ENCODE peak calls at places on chromosome 13, in six cellular contexts. J, B, E, Q, P and A are unnamed samples.

GRCh38 chr13:25165664-25166063 is 6.4 kb downstream of the AMER2 start:
- DNase-seq in Q (no peak), E (no peak), B (no peak), J (no peak), P (no peak), A (no peak)

GRCh38 chr13:43041368-43041921 is 18.1 kb downstream of the DNAJC15 start:
- DNase-seq in B (no peak), Q (no peak), J (no peak), E (no peak), P (peak), A (no peak)

GRCh38 chr13:113315992-113316391 is 19.0 kb downstream of the LAMP1 start:
- DNase-seq in Q (no peak), J (no peak), P (no peak), E (no peak), B (no peak), A (no peak)

GRCh38 chr13:22175211-22175610 is 504.3 kb downstream of the FGF9 start:
- DNase-seq in E (no peak), B (no peak), P (no peak), J (no peak), Q (no peak), A (no peak)

GRCh38 chr13:44713793-44714469 is 137.8 kb upstream of the TSC22D1 start:
- DNase-seq in J (no peak), E (no peak), Q (peak), P (peak), B (no peak), A (no peak)

GRCh38 chr13:22915442-22916082 is 265.2 kb upstream of the SGCG start:
- DNase-seq in J (no peak), E (no peak), Q (peak), P (peak), B (no peak), A (peak)

GRCh38 chr13:48634631-48635030 is 19.1 kb upstream of the CYSLTR2 start:
- DNase-seq in Q (no peak), E (no peak), P (no peak), J (no peak), B (no peak), A (no peak)

GRCh38 chr13:95749545-95749944 is 72.6 kb downstream of the DNAJC3 start:
- DNase-seq in B (no peak), J (no peak), E (no peak), P (no peak), Q (no peak), A (no peak)

GRCh38 chr13:53151692-53152421 is 123.2 kb downstream of the OLFM4 start:
- DNase-seq in P (peak), E (peak), Q (peak), J (no peak), B (peak), A (no peak)

GRCh38 chr13:43787998-43788397 is 1.2 kb upstream of the ENOX1 start:
- DNase-seq in B (no peak), J (no peak), E (no peak), Q (peak), P (peak), A (no peak)

GRCh38 chr13:101712026-101712348 is 259.5 kb downstream of the ITGBL1 start:
- DNase-seq in B (no peak), Q (peak), P (peak), J (no peak), E (no peak), A (no peak)

GRCh38 chr13:49645451-49645850 is 17.1 kb downstream of the ARL11 start:
- DNase-seq in J (no peak), B (peak), Q (no peak), P (no peak), E (no peak), A (no peak)

GRCh38 chr13:20799726-20800416 is 26.1 kb upstream of the EEF1AKMT1 start:
- DNase-seq in E (no peak), J (no peak), B (no peak), P (no peak), Q (peak), A (no peak)

GRCh38 chr13:78595819-78596700 is 7.3 kb downstream of the POU4F1 start:
- DNase-seq in P (no peak), J (no peak), E (no peak), B (peak), Q (no peak), A (no peak)

GRCh38 chr13:113162783-113163685 is 4.6 kb downstream of the PROZ start:
- DNase-seq in B (peak), Q (no peak), E (no peak), J (no peak), P (no peak), A (no peak)

GRCh38 chr13:43154083-43154739 is 130.8 kb downstream of the DNAJC15 start:
- DNase-seq in E (no peak), P (peak), Q (no peak), B (no peak), J (no peak), A (no peak)

GRCh38 chr13:35618565-35619083 is 142.1 kb upstream of the MAB21L1 start:
- DNase-seq in Q (no peak), B (no peak), J (no peak), E (no peak), P (no peak), A (no peak)

GRCh38 chr13:87941244-87941643 is 270.1 kb downstream of the SLITRK5 start:
- DNase-seq in P (no peak), E (no peak), J (no peak), Q (no peak), B (no peak), A (no peak)

GRCh38 chr13:113904411-113904810 is 40.5 kb upstream of the GAS6 start:
- DNase-seq in J (peak), B (peak), E (no peak), Q (peak), P (peak), A (peak)

GRCh38 chr13:45521292-45521691 is 56.6 kb downstream of the COG3 start:
- DNase-seq in E (no peak), Q (peak), B (no peak), J (no peak), P (peak), A (no peak)

GRCh38 chr13:25455146-25455545 is 83.4 kb downstream of the ATP8A2 start:
- DNase-seq in J (no peak), E (no peak), P (no peak), Q (no peak), B (no peak), A (peak)

GRCh38 chr13:90717451-90717936 is 630.0 kb upstream of the MIR17HG start:
- DNase-seq in B (no peak), J (no peak), P (peak), Q (peak), E (no peak), A (peak)

GRCh38 chr13:53138369-53139036 is 109.9 kb downstream of the OLFM4 start:
- DNase-seq in E (no peak), Q (peak), P (peak), J (peak), B (no peak), A (no peak)

GRCh38 chr13:37089495-37089894 is 16.0 kb downstream of the CSNK1A1L start:
- DNase-seq in Q (no peak), J (no peak), B (no peak), E (no peak), P (no peak), A (no peak)

GRCh38 chr13:109146912-109147624 is 517.7 kb downstream of the MYO16 start:
- DNase-seq in Q (peak), E (no peak), B (no peak), J (no peak), P (peak), A (peak)

GRCh38 chr13:44576396-44577235 is 486 bp upstream of the TSC22D1 start:
- DNase-seq in B (peak), J (peak), Q (no peak), P (no peak), E (peak), A (peak)

GRCh38 chr13:66180806-66181205 is 1049.3 kb downstream of the PCDH9 start:
- DNase-seq in J (no peak), E (no peak), B (no peak), P (peak), Q (no peak), A (no peak)

GRCh38 chr13:43116242-43116641 is 92.9 kb downstream of the DNAJC15 start:
- DNase-seq in Q (no peak), E (no peak), P (no peak), J (no peak), B (peak), A (no peak)

GRCh38 chr13:29279859-29280258 is 315.6 kb downstream of the SLC7A1 start:
- DNase-seq in P (no peak), Q (no peak), B (no peak), E (no peak), J (no peak), A (no peak)

GRCh38 chr13:80473695-80474094 is 132.8 kb upstream of the SPRY2 start:
- DNase-seq in Q (peak), E (no peak), B (no peak), J (no peak), P (peak), A (no peak)

GRCh38 chr13:57631607-57632275 is at the start of gene PCDH17:
- DNase-seq in Q (peak), J (no peak), E (peak), P (peak), B (peak), A (peak)

GRCh38 chr13:31699650-31700049 is 39.7 kb upstream of the RXFP2 start:
- DNase-seq in Q (peak), B (no peak), J (no peak), E (no peak), P (peak), A (no peak)

GRCh38 chr13:40394304-40394983 is 272.0 kb downstream of the FOXO1 start:
- DNase-seq in P (no peak), J (no peak), E (no peak), Q (peak), B (no peak), A (no peak)

GRCh38 chr13:66933994-66934393 is 296.1 kb downstream of the PCDH9 start:
- DNase-seq in J (no peak), Q (peak), B (no peak), E (no peak), P (peak), A (no peak)

GRCh38 chr13:111854403-111854802 is 212.5 kb upstream of the SOX1 start:
- DNase-seq in P (no peak), B (no peak), J (peak), Q (no peak), E (no peak), A (no peak)

GRCh38 chr13:99046851-99047250 is 69.0 kb upstream of the DOCK9 start:
- DNase-seq in J (no peak), P (no peak), E (no peak), Q (peak), B (no peak), A (no peak)
- H3K4me3 ChIP-seq in J (no peak), P (no peak), E (no peak), Q (no peak), B (peak), A (no peak)

GRCh38 chr13:110238795-110239194 is 68.2 kb downstream of the COL4A1 start:
- DNase-seq in Q (no peak), E (no peak), B (no peak), J (no peak), P (peak), A (peak)

GRCh38 chr13:110240352-110240751 is 66.6 kb downstream of the COL4A1 start:
- DNase-seq in E (no peak), P (no peak), Q (no peak), J (no peak), B (no peak), A (no peak)

GRCh38 chr13:110237895-110238294 is 69.1 kb downstream of the COL4A1 start:
- DNase-seq in B (no peak), E (no peak), Q (no peak), J (no peak), P (no peak), A (no peak)

GRCh38 chr13:110240943-110241342 is 66.0 kb downstream of the COL4A1 start:
- DNase-seq in P (no peak), Q (no peak), B (no peak), J (no peak), E (no peak), A (no peak)

DNA sequence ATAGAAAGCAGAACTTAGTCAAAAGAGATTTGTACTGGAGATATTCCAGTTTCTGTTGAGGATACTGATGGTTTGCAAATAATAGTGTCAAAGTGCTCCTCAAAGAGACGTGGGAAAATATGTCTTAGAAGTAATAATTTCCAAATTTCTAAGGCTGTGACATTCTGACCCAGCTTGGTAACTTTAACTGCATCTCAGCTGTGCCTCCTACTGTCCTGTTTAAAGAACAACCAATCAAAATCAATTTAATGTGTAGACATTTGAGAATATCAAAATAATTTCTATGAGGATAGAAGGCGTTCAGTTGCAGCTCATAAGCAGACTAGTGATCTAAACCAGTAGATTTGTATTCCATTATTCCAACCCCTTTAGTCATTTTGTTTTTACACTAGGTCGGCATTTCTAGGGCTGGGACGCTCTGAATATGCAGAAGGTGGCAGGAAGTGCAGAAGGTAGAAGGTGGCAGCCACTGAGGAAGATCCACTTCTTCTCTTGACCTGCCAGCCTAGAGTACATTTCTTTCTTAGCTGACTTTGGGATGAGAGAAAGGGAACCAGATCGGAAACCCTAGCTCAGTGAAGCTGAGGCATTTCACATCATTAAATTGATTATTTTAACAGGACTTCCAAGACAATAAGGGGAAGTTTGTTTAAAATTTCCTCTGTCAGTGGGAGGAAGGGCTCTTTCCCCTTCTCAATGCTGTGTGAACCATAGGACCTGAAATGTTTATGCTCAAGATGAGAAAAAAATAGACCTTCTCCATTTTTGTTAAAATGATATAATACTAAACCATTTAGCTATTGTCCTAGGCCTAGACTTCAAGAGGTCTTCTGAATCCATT is 67.5 kb downstream of the COL4A1 start:
- DNase-seq in E (no peak), B (no peak), P (peak), Q (peak), J (no peak), A (no peak)
- H3K4me3 ChIP-seq in E (no peak), B (no peak), P (no peak), Q (no peak), J (no peak), A (no peak)

DNA sequence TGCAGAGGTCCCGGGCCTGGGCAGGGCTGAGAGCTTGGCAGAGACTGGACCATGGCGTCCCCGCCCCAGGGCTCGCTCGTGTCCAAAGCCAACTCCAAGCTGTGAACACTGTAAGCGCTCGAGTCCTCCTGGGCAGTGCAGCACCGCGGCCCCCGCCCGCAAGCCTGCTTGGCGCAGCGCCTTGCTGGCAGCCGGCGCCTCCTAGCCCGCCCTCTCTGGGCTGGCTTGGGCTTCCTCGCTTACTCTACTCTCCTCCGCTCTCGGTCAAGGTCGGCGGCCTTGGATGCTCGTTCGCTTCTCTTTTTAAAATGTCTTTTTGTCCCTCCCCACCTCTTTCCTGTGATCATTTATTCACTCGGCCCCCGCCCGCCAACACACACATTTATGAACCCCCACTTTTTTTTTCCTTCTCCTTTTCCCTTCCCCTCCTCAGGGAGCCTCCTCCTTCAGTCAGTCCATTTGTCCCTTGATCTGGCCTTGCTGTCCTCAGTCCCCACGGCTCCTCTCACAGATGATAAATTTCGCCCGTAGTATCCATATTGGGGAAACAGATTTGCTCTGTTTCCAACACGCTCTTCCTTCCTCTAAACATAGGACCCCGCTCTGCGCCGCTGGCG is 1.9 kb downstream of the GSX1 start:
- DNase-seq in P (no peak), Q (no peak), B (no peak), J (no peak), E (no peak), A (no peak)
- H3K4me3 ChIP-seq in P (no peak), Q (no peak), B (no peak), J (no peak), E (no peak), A (no peak)

GRCh38 chr13:33873251-33873908 is 55.4 kb downstream of the RFC3 start:
- DNase-seq in P (no peak), J (no peak), E (no peak), B (no peak), Q (no peak), A (no peak)

GRCh38 chr13:33875658-33876401 is 57.9 kb downstream of the RFC3 start:
- DNase-seq in Q (no peak), P (no peak), B (no peak), J (no peak), E (no peak), A (peak)

GRCh38 chr13:33879044-33879596 is 61.2 kb downstream of the RFC3 start:
- DNase-seq in E (no peak), J (no peak), B (no peak), Q (no peak), P (no peak), A (no peak)

GRCh38 chr13:33874871-33875270 is 56.9 kb downstream of the RFC3 start:
- DNase-seq in J (no peak), Q (peak), E (no peak), B (no peak), P (no peak), A (no peak)

DNA sequence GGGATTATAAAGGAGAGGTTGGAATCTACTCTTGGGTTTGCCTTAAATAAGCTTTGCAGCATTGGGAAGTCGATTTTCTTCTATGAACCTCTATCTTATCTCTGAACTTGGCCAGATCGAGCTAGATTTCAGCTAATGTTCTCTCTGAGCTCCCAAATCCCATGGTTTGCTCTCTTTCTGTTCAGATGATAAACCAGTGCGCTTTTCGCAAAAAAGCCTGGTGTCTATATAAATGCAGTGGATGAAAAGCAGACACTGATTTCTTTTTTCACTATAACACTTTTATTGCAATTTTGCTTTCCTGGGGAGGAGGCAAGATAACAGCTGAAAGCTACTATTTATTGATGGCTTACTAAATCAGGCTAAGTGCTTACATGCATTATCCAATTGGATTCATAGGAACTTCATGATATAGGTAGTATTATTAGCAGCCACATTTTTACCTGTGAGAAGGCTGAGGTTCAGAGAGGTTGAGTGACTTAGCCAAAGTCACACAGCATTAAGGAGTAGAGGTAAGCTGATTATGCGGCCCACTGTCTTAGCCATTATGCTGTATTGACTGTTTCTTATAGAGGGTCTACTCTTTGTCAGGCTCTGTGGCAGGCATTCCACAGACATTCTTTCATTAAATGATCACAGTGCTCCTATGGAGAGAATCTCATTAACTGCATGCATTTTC is 58.9 kb downstream of the RFC3 start:
- DNase-seq in E (no peak), B (no peak), Q (no peak), J (no peak), P (no peak), A (no peak)
- H3K4me3 ChIP-seq in E (no peak), B (no peak), Q (no peak), J (no peak), P (no peak), A (no peak)

GRCh38 chr13:97179501-97179900 is 42.6 kb upstream of the MBNL2 start:
- DNase-seq in P (no peak), E (no peak), Q (no peak), J (no peak), B (no peak), A (no peak)

GRCh38 chr13:97174638-97175037 is 47.5 kb upstream of the MBNL2 start:
- DNase-seq in E (no peak), J (no peak), Q (no peak), P (no peak), B (no peak), A (no peak)

DNA sequence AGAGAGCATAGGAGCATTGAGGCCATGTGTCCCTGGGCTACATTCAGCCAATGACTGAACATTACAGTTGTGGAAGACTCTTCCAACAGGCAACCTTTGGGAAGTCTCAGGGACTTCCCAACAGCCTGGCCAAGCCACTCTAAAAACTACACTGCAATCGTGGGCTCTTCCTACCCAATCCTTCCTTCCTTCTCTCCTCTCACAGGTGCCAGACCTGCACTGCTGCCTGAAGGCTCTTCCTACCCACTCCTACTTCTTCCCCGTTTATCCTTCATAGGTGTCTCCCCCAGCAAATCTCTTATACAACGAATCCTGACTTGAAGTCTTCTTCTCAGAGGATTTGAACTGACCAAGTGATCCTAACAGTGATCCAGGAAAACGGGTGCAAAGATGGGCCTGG is 47.1 kb upstream of the MBNL2 start:
- DNase-seq in Q (no peak), B (no peak), P (no peak), J (no peak), E (no peak), A (no peak)
- H3K4me3 ChIP-seq in Q (no peak), B (no peak), P (no peak), J (no peak), E (no peak), A (no peak)

GRCh38 chr13:102770435-102770834 is 3.2 kb downstream of the TEX30 start:
- DNase-seq in B (no peak), P (peak), J (no peak), Q (peak), E (no peak), A (no peak)
- H3K4me3 ChIP-seq in B (no peak), P (no peak), J (no peak), Q (no peak), E (no peak), A (no peak)